ENCODE peak calls at places on chromosomes 11 and 22, in ten cellular contexts. O is MM.1S; U is CD8-positive, alpha-beta memory T cell; N is colonic mucosa; D is cardiac muscle cell; C is adrenal gland; X is CD4-positive, alpha-beta memory T cell; L is DND-41; P is uterus; B is neural progenitor cell. T is an unnamed sample. For H3K4me1, the result is how much of the 10 kb centered on the place peaks cover.

GRCh38 chr11:34926101-34926830 is 9.8 kb downstream of the PDHX start:
- DNase-seq in O (peak), U (no peak), N (no peak), D (peak), C (no peak), X (peak), L (no peak), P (no peak), B (peak), T (peak)

GRCh38 chr11:196786-197731 is 4.2 kb downstream of the SCGB1C1 start:
- DNase-seq in O (no peak), U (no peak), N (peak), D (no peak), C (peak), X (no peak), L (no peak), P (no peak), B (no peak), T (no peak)

GRCh38 chr22:23159287-23159622 is 14.0 kb downstream of the RAB36 start:
- DNase-seq in O (no peak), U (no peak), N (no peak), D (no peak), C (no peak), X (no peak), L (no peak), P (no peak), B (no peak), T (no peak)

GRCh38 chr11:17613428-17613962 is 66.4 kb downstream of the OTOG start:
- DNase-seq in O (no peak), U (no peak), N (no peak), D (no peak), C (no peak), X (no peak), L (no peak), P (no peak), B (no peak), T (no peak)

GRCh38 chr22:17431179-17431578 is 61.9 kb downstream of the CECR2 start:
- DNase-seq in O (no peak), U (no peak), N (no peak), D (no peak), C (no peak), X (no peak), L (no peak), P (no peak), B (no peak), T (no peak)

GRCh38 chr22:46737976-46738641 is at the start of gene CERK:
- DNase-seq in O (peak), U (peak), N (peak), D (peak), C (peak), X (peak), L (peak), P (peak), B (peak), T (peak)

GRCh38 chr22:46357711-46358505 is 22.4 kb downstream of the TRMU start:
- DNase-seq in O (no peak), U (no peak), N (no peak), D (no peak), C (no peak), X (no peak), L (no peak), P (no peak), B (no peak), T (no peak)

GRCh38 chr11:34318111-34319037 is 39.4 kb downstream of the ABTB2 start:
- DNase-seq in O (no peak), U (no peak), N (peak), D (no peak), C (no peak), X (no peak), L (no peak), P (no peak), B (no peak), T (peak)

GRCh38 chr11:34263462-34264186 is 94.2 kb downstream of the ABTB2 start:
- DNase-seq in O (no peak), U (no peak), N (peak), D (no peak), C (peak), X (no peak), L (no peak), P (peak), B (no peak), T (peak)

GRCh38 chr22:18031670-18032454 is 7.5 kb upstream of the MICAL3 start:
- DNase-seq in O (no peak), U (no peak), N (no peak), D (no peak), C (no peak), X (no peak), L (no peak), P (peak), B (no peak), T (no peak)

GRCh38 chr11:35073691-35074382 is 65.1 kb upstream of the CD44 start:
- DNase-seq in O (no peak), U (no peak), N (no peak), D (no peak), C (no peak), X (no peak), L (no peak), P (no peak), B (no peak), T (no peak)

GRCh38 chr22:43883012-43883661 is 8.7 kb downstream of the PNPLA5 start:
- DNase-seq in O (peak), U (peak), N (peak), D (peak), C (no peak), X (peak), L (peak), P (no peak), B (peak), T (peak)

GRCh38 chr11:130636672-130637463 is 188.4 kb downstream of the ADAMTS15 start:
- DNase-seq in O (no peak), U (no peak), N (no peak), D (no peak), C (no peak), X (no peak), L (no peak), P (no peak), B (no peak), T (peak)

GRCh38 chr11:75276696-75277095 is 36.1 kb downstream of the TPBGL start:
- DNase-seq in O (no peak), U (no peak), N (no peak), D (no peak), C (peak), X (no peak), L (no peak), P (no peak), B (no peak), T (no peak)

GRCh38 chr11:131760191-131760951 is 390.0 kb downstream of the NTM start:
- DNase-seq in O (no peak), U (no peak), N (no peak), D (no peak), C (no peak), X (no peak), L (no peak), P (no peak), B (peak), T (no peak)

GRCh38 chr22:36938028-36938425 is 24.6 kb downstream of the CSF2RB start:
- DNase-seq in O (no peak), U (no peak), N (no peak), D (no peak), C (no peak), X (no peak), L (no peak), P (no peak), B (no peak), T (no peak)

GRCh38 chr11:18115360-18116127 is 9.7 kb upstream of the SAAL1 start:
- DNase-seq in O (peak), U (peak), N (peak), D (peak), C (peak), X (peak), L (peak), P (peak), B (peak), T (peak)

GRCh38 chr11:118791961-118792578 is 1.1 kb upstream of the DDX6 start:
- DNase-seq in O (peak), U (peak), N (peak), D (no peak), C (peak), X (peak), L (peak), P (peak), B (peak), T (peak)

GRCh38 chr22:41382098-41382578 is 396 bp downstream of the TEF start:
- DNase-seq in O (peak), U (peak), N (peak), D (peak), C (peak), X (peak), L (peak), P (peak), B (peak), T (peak)

GRCh38 chr11:44383246-44383645 is 73.3 kb upstream of the ALX4 start:
- DNase-seq in O (no peak), U (no peak), N (no peak), D (no peak), C (no peak), X (no peak), L (no peak), P (no peak), B (no peak), T (no peak)

GRCh38 chr11:113401718-113402117 is 14.1 kb downstream of the ANKK1 start:
- DNase-seq in O (no peak), U (no peak), N (peak), D (no peak), C (peak), X (no peak), L (no peak), P (no peak), B (no peak), T (peak)

GRCh38 chr11:3153291-3153861 is 11.7 kb downstream of the OSBPL5 start:
- DNase-seq in O (no peak), U (no peak), N (no peak), D (no peak), C (no peak), X (no peak), L (no peak), P (peak), B (no peak), T (peak)

GRCh38 chr11:24679686-24680318 is 182.9 kb downstream of the LUZP2 start:
- DNase-seq in O (no peak), U (no peak), N (no peak), D (no peak), C (no peak), X (no peak), L (no peak), P (no peak), B (peak), T (no peak)

GRCh38 chr11:86644291-86644690 is 28.1 kb downstream of the ME3 start:
- DNase-seq in O (no peak), U (no peak), N (no peak), D (no peak), C (no peak), X (no peak), L (no peak), P (no peak), B (no peak), T (no peak)

GRCh38 chr11:47184711-47185304 is 1.4 kb downstream of the PACSIN3 start:
- DNase-seq in O (no peak), U (no peak), N (no peak), D (no peak), C (no peak), X (no peak), L (no peak), P (no peak), B (peak), T (no peak)

GRCh38 chr11:104092744-104093143 is 56.3 kb downstream of the DDI1 start:
- DNase-seq in O (no peak), U (no peak), N (no peak), D (no peak), C (no peak), X (no peak), L (no peak), P (no peak), B (no peak), T (no peak)

DNA sequence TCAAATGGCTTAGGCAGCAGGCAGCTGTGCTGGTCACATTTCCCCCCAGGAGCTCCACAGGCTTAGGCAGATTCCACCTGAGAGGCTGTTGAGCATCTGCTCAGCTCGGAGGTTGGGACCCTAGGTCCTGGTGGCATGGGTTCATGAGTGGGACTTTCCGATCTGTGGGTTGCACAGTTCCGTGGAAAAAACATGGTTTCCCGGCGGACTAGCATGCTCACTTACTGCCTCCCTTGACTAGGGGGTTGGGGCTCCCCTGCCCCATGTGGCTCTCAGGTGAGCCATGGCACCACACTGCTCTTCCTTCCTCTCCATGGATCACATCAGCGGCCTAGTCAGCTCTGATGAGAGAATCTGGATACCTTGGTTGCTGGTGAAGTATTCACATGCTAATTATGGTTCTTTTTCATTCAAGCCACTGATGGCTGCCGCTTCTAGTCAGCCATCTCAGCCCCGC is 685.1 kb downstream of the METTL15 start:
- DNase-seq in O (no peak), U (no peak), N (no peak), D (no peak), C (no peak), X (no peak), L (no peak), P (no peak), B (peak), T (no peak)
- H3K4me3 ChIP-seq in O (no peak), U (no peak), N (no peak), D (no peak), C (no peak), X (no peak), L (no peak), P (no peak), B (no peak), T (no peak)

DNA sequence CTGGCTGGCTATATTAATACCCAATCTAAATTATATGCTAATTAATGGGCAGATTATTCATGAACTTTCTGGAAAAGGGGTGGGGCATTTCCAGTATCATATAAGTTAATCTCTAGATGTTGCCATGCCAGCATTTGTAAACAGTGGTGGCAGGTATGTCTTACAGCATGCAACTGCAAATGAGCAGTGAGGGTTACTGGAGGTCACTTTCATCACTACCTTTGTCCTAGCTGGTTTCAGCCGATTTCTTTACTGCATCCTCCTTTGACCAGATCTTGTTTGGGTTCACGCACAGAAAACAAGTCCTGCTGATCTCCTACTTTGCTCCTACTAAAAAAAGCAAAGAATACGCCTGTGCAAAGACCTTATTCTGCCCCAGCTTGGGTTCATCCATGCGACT is 89.1 kb upstream of the USP47 start:
- DNase-seq in O (no peak), U (no peak), N (no peak), D (no peak), C (no peak), X (no peak), L (no peak), P (no peak), B (peak), T (no peak)
- H3K27ac ChIP-seq in O (no peak), U (no peak), N (no peak), D (no peak), C (no peak), X (no peak), L (no peak), P (no peak), B (no peak), T (no peak)

GRCh38 chr22:19177164-19178064 is 1.1 kb downstream of the SLC25A1 start:
- DNase-seq in O (no peak), U (no peak), N (peak), D (no peak), C (no peak), X (no peak), L (no peak), P (no peak), B (peak), T (peak)

GRCh38 chr22:19175026-19175601 is 3.4 kb downstream of the SLC25A1 start:
- DNase-seq in O (no peak), U (no peak), N (no peak), D (no peak), C (no peak), X (no peak), L (no peak), P (no peak), B (peak), T (no peak)

GRCh38 chr22:19176732-19177131 is 1.8 kb downstream of the SLC25A1 start:
- DNase-seq in O (no peak), U (no peak), N (no peak), D (no peak), C (no peak), X (no peak), L (no peak), P (no peak), B (peak), T (no peak)

GRCh38 chr22:19175602-19176174 is 2.8 kb downstream of the SLC25A1 start:
- DNase-seq in O (no peak), U (no peak), N (no peak), D (no peak), C (no peak), X (no peak), L (no peak), P (no peak), B (peak), T (no peak)

GRCh38 chr22:19176175-19176630 is 2.3 kb downstream of the SLC25A1 start:
- DNase-seq in O (no peak), U (no peak), N (no peak), D (no peak), C (no peak), X (no peak), L (no peak), P (no peak), B (peak), T (no peak)
- H3K4me1 ChIP-seq in O (under half), U (under half), N (under half), D (under half), C (under half), X (under half), L (half or more), P (under half), B (under half), T (under half)

DNA sequence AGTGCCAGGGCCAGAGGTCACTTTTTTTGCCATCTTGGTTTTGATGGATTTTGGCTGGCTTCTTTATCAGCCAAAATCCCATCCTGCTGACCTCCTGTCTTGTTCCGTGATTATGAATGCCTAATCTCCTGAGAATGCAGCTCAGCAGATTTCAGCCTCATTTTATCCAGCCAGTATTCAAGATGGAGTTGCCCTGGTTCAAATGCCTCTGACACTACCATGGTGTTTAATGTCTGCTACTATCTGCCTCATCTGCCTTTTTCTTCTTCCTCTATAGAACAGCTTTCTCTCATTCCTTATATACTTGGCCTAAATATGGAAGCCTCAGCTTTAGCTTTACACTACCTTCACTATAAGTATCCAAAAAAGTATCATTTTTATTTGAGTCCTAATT is 50.7 kb downstream of the ACER3 start:
- DNase-seq in O (no peak), U (no peak), N (no peak), D (no peak), C (no peak), X (no peak), L (no peak), P (no peak), B (peak), T (no peak)
- H3K4me3 ChIP-seq in O (no peak), U (no peak), N (no peak), D (no peak), C (no peak), X (no peak), L (no peak), P (peak), B (no peak), T (no peak)

T was measured in small intestine.